ENCODE peak calls at places on chromosomes 11 and 22, in seven cellular contexts. B is neural crest cell, O is fibroblast of pulmonary artery, E is choroid plexus epithelial cell, L is mesothelial cell of epicardium, T is HCT116, M is left ventricle myocardium inferior. A is an unnamed sample.

GRCh38 chr11:16867097-16867496 is 128.7 kb downstream of the C11orf58 start:
- DNase-seq in B (no peak), L (no peak), E (no peak), M (no peak), O (no peak), T (no peak), A (no peak)

GRCh38 chr22:42282943-42283287 is 12.5 kb upstream of the TCF20 start:
- DNase-seq in E (no peak), O (no peak), B (peak), M (no peak), T (no peak), L (no peak), A (no peak)

GRCh38 chr11:1230456-1231395 is 7.9 kb downstream of the MUC5B start:
- DNase-seq in B (no peak), M (no peak), O (no peak), E (no peak), L (no peak), T (no peak), A (no peak)

GRCh38 chr22:38115423-38116205 is 5.1 kb upstream of the BAIAP2L2 start:
- DNase-seq in T (no peak), E (no peak), O (no peak), B (no peak), M (no peak), L (no peak), A (no peak)

GRCh38 chr11:73019448-73019847 is 122.7 kb downstream of the FCHSD2 start:
- DNase-seq in L (no peak), E (no peak), M (no peak), B (no peak), T (no peak), O (no peak), A (no peak)

GRCh38 chr11:61482513-61482912 is 26.0 kb upstream of the LRRC10B start:
- DNase-seq in B (peak), O (no peak), M (no peak), E (no peak), L (peak), T (no peak), A (no peak)

GRCh38 chr11:71452354-71453020 is 516 bp upstream of the NADSYN1 start:
- DNase-seq in T (no peak), L (no peak), M (peak), B (no peak), E (peak), O (peak), A (no peak)

GRCh38 chr11:113553905-113554304 is 78.7 kb upstream of the DRD2 start:
- DNase-seq in O (no peak), M (no peak), E (no peak), L (no peak), T (no peak), B (no peak), A (no peak)

GRCh38 chr11:102139081-102139498 is 28.8 kb downstream of the YAP1 start:
- DNase-seq in E (peak), T (no peak), B (no peak), O (peak), L (no peak), M (no peak), A (peak)

GRCh38 chr11:44016129-44016528 is 31.7 kb upstream of the ACCSL start:
- DNase-seq in O (peak), L (peak), M (peak), B (no peak), T (no peak), E (peak), A (no peak)

GRCh38 chr11:72189448-72190250 is 2.3 kb upstream of the FOLR1 start:
- DNase-seq in O (no peak), M (no peak), L (no peak), B (no peak), E (no peak), T (no peak), A (no peak)

GRCh38 chr22:26656896-26657851 is at the start of gene MIAT:
- DNase-seq in E (no peak), T (no peak), O (no peak), M (no peak), L (no peak), B (peak), A (no peak)

GRCh38 chr11:82494988-82495432 is 238.7 kb downstream of the FAM181B start:
- DNase-seq in M (no peak), L (no peak), B (peak), O (no peak), E (no peak), T (no peak), A (no peak)

GRCh38 chr11:8283510-8284272 is 20.0 kb upstream of the LMO1 start:
- DNase-seq in T (no peak), O (no peak), L (peak), M (no peak), E (no peak), B (peak), A (no peak)

GRCh38 chr11:10261821-10262220 is 32.2 kb downstream of the SBF2 start:
- DNase-seq in E (peak), B (no peak), M (no peak), T (no peak), L (no peak), O (peak), A (no peak)
- TF ChIP-seq CTCF in E (no peak), B (no peak), M (no peak), T (no peak), L (no peak), O (no peak), A (no peak)

DNA sequence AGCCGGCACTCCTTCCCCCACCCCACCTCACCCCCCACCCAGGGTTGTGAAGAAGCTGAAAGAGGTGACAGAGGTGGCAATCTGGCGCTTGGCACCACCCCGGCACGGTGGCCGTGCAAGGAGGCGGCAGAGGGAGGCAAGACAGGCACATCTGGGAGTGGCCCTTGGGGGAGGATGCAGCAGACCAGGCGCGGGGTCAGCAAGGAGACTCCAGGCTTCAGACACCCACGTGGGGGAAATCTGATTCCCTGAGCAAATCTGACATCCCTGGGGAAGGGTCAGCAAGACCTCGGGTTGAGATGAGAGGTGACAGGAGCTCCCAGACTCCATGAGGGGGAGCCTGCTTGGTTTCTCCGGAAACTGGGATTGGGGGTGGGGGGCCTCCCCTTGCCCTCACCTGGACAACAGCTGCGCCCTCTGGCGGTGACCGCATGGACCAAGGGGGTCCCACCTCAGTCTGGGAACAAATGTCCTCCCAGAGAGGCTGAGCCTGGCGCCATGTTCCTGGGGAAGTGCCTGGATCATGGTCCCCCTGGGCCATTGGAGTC is 4.0 kb upstream of the RCOR2 start:
- DNase-seq in L (no peak), E (no peak), B (no peak), M (no peak), O (no peak), T (no peak), A (no peak)
- TF ChIP-seq CTCF in L (peak), E (peak), B (peak), M (peak), O (peak), T (no peak), A (peak)

DNA sequence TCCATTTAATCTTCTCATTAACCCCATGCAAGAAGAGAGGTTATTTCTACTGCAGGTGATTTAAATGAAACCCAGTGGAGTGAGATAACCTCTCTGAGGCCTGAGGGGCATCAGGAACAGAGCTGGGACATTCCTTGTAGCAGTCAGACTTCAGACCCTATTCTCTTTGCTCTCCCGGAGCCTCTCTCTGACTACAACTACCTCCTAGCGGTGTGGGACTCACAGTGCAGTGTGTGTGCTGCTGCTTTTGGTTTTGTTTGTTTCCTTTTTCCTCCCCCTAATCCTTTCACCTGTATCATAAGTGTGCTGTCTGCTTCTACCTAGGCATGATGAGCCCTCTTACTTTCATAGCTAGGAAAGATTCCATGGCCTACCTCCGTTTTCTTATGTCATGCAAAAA is 769.6 kb downstream of the NTM start:
- DNase-seq in O (no peak), B (no peak), T (no peak), L (no peak), M (no peak), E (no peak), A (no peak)
- TF ChIP-seq CTCF in O (peak), B (peak), T (no peak), L (no peak), M (no peak), E (peak), A (no peak)

GRCh38 chr11:106763516-106763915 is 254.8 kb downstream of the GUCY1A2 start:
- DNase-seq in B (no peak), E (no peak), T (no peak), L (no peak), O (no peak), M (no peak), A (peak)

GRCh38 chr11:106765849-106766248 is 252.4 kb downstream of the GUCY1A2 start:
- DNase-seq in M (no peak), B (no peak), T (no peak), L (no peak), O (no peak), E (no peak), A (no peak)

GRCh38 chr11:106761240-106761639 is 257.0 kb downstream of the GUCY1A2 start:
- DNase-seq in T (no peak), B (no peak), O (no peak), E (no peak), M (no peak), L (no peak), A (no peak)

GRCh38 chr11:106761745-106762144 is 256.5 kb downstream of the GUCY1A2 start:
- DNase-seq in E (no peak), O (no peak), M (no peak), L (no peak), B (no peak), T (no peak), A (no peak)
- TF ChIP-seq CTCF in E (no peak), O (no peak), M (no peak), L (no peak), B (no peak), T (no peak), A (no peak)

GRCh38 chr22:36982136-36982535 is 37.1 kb downstream of the TST start:
- DNase-seq in E (no peak), B (no peak), O (no peak), T (no peak), M (no peak), L (no peak), A (no peak)
- TF ChIP-seq CTCF in E (peak), B (peak), O (peak), T (no peak), M (no peak), L (no peak), A (no peak)